ENCODE peak calls at places on chromosome 17, in four cellular contexts. O is body of pancreas, P is tibial artery, R is endodermal cell. F is an unnamed sample.

GRCh38 chr17:70365098-70365583 is 195.8 kb downstream of the KCNJ2 start:
- DNase-seq in O (no peak), P (no peak), R (no peak), F (no peak)

GRCh38 chr17:62178579-62178978 is 113.5 kb upstream of the MED13 start:
- DNase-seq in O (no peak), R (no peak), P (no peak), F (no peak)

GRCh38 chr17:43431741-43432523 is 33.1 kb downstream of the ARL4D start:
- DNase-seq in R (no peak), P (peak; percentile 45), O (no peak), F (no peak)

GRCh38 chr17:2749058-2749783 is at the start of gene CCDC92B:
- DNase-seq in R (peak; percentile 74), P (no peak), O (no peak), F (no peak)

GRCh38 chr17:75979705-75980187 is 706 bp downstream of the TEN1 start:
- DNase-seq in O (no peak), P (no peak), R (no peak), F (no peak)

GRCh38 chr17:63984651-63985386 is 12.1 kb upstream of the SCN4A start:
- DNase-seq in P (peak; percentile 70), R (no peak), O (no peak), F (no peak)

GRCh38 chr17:49436174-49436573 is 21.5 kb upstream of the PHB1 start:
- DNase-seq in R (no peak), O (no peak), P (no peak), F (no peak)

GRCh38 chr17:47735139-47735464 is 2.1 kb downstream of the TBX21 start:
- DNase-seq in O (no peak), R (no peak), P (no peak), F (no peak)

GRCh38 chr17:65099941-65100315 is 37.2 kb upstream of the RGS9 start:
- DNase-seq in R (peak; percentile 75), O (peak; percentile 41), P (peak; percentile 49), F (peak; percentile 45)

GRCh38 chr17:69853533-69854262 is 221.3 kb upstream of the KCNJ16 start:
- DNase-seq in O (no peak), R (no peak), P (no peak), F (no peak)

GRCh38 chr17:49089094-49089493 is 43.5 kb upstream of the B4GALNT2 start:
- DNase-seq in P (no peak), R (no peak), O (no peak), F (no peak)

GRCh38 chr17:41583137-41584127 is 3.3 kb downstream of the KRT14 start:
- DNase-seq in O (peak; percentile 31), R (no peak), P (no peak), F (no peak)

GRCh38 chr17:72295916-72296315 is 175.1 kb downstream of the SOX9 start:
- DNase-seq in P (no peak), R (no peak), O (no peak), F (no peak)

GRCh38 chr17:43468746-43469544 is 14.8 kb upstream of the DHX8 start:
- DNase-seq in R (no peak), O (no peak), P (no peak), F (no peak)

GRCh38 chr17:81184596-81184995 is 18.6 kb upstream of the AATK start:
- DNase-seq in O (no peak), R (peak; percentile 75), P (no peak), F (no peak)

GRCh38 chr17:1325766-1326165 is 46.3 kb downstream of the TRARG1 start:
- DNase-seq in P (no peak), R (no peak), O (no peak), F (no peak)

GRCh38 chr17:14545156-14545906 is 244.4 kb downstream of the HS3ST3B1 start:
- DNase-seq in R (peak; percentile 58), P (no peak), O (no peak), F (no peak)

GRCh38 chr17:4572131-4572530 is 11.8 kb upstream of the GGT6 start:
- DNase-seq in P (no peak), R (no peak), O (no peak), F (no peak)

GRCh38 chr17:70352834-70353233 is 183.5 kb downstream of the KCNJ2 start:
- DNase-seq in O (no peak), R (no peak), P (no peak), F (no peak)

GRCh38 chr17:45314761-45315549 is 1.9 kb downstream of the MAP3K14 start:
- DNase-seq in R (no peak), O (no peak), P (no peak), F (no peak)

GRCh38 chr17:45315583-45316270 is 1.1 kb downstream of the MAP3K14 start:
- DNase-seq in O (no peak), P (no peak), R (peak; percentile 57), F (no peak)

GRCh38 chr17:45312477-45313418 is 4.1 kb downstream of the MAP3K14 start:
- DNase-seq in O (no peak), R (peak; percentile 45), P (no peak), F (no peak)

GRCh38 chr17:45313419-45313771 is 3.4 kb downstream of the MAP3K14 start:
- DNase-seq in R (no peak), O (no peak), P (no peak), F (no peak)

DNA sequence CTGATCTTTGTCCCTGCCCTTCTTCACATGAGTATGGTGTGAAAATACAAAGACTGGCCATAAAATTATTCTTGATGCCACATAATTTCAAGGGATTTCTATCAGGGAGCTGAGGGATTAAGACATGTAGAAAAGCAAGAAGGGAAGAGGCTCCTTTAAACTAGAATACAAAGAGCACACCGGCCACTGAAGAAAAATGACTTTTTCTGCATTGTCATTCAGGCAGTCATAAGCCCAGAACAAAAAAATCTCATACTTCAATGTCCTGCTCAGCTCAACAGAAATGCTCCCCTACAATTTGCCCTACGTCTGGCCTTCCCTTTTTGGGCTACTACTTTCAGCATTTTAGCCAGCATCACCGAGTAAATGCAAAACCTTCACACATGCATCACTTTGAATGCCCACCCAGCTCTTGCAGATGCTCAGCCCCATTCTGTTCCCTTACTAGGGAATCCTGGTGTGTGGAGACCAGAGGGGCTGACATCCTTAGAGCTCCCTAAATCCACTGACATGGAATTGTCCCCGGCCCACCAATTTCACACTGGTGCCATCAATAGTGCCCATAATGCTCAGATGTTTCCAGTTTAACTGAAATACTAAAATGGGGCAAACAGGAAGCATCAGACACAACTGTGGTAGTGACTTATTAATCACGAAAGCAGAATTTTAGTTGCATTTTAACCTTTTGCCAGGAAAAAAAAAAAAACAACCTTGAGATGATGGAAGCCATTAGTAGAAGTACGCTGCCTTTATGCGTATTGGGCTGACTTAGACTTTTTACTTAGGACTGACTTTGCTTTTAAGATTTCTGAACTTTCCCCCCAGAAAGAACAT is 2.7 kb downstream of the MAP3K14 start:
- DNase-seq in O (no peak), R (no peak), P (no peak), F (no peak)
- H3K4me1 ChIP-seq in O (peaks cover 72% of the 10 kb centered on the region), R (peaks cover 3% of the 10 kb centered on the region), P (peaks cover 74% of the 10 kb centered on the region), F (peaks cover 51% of the 10 kb centered on the region)

GRCh38 chr17:35812456-35812855 is 3.2 kb downstream of the TAF15 start:
- DNase-seq in O (no peak), P (no peak), R (no peak), F (no peak)

GRCh38 chr17:35808962-35809854 is at the start of gene TAF15:
- DNase-seq in R (peak; percentile 99), P (peak; percentile 96), O (peak; percentile 96), F (peak; percentile 96)

GRCh38 chr17:35809855-35810461 is 674 bp downstream of the TAF15 start:
- DNase-seq in O (no peak), R (no peak), P (no peak), F (no peak)

GRCh38 chr17:35808240-35808961 is 883 bp upstream of the TAF15 start:
- DNase-seq in P (no peak), R (peak; percentile 56), O (no peak), F (no peak)

GRCh38 chr17:35811759-35812158 is 2.5 kb downstream of the TAF15 start:
- DNase-seq in O (no peak), R (no peak), P (no peak), F (no peak)
- H3K4me1 ChIP-seq in O (peaks cover 33% of the 10 kb centered on the region), R (no peaks in the 10 kb centered on the region), P (peaks cover 49% of the 10 kb centered on the region), F (peaks cover 4% of the 10 kb centered on the region)

GRCh38 chr17:30323895-30324319 is 9.9 kb downstream of the TMIGD1 start:
- DNase-seq in R (no peak), P (peak; percentile 53), O (no peak), F (no peak)
- H3K4me1 ChIP-seq in R (no peaks in the 10 kb centered on the region), P (no peaks in the 10 kb centered on the region), O (no peaks in the 10 kb centered on the region), F (no peaks in the 10 kb centered on the region)

GRCh38 chr17:73305845-73306836 is 5.7 kb downstream of the CDC42EP4 start:
- DNase-seq in P (no peak), O (no peak), R (peak; percentile 65), F (no peak)
- H3K4me1 ChIP-seq in P (peaks cover 75% of the 10 kb centered on the region), O (peaks cover 79% of the 10 kb centered on the region), R (peaks cover 34% of the 10 kb centered on the region), F (peaks cover 24% of the 10 kb centered on the region)

F was measured in breast epithelium.